ENCODE peak calls at places on chromosome 10, in eight cellular contexts. Z is GM23248, O is PC-3, Q is HCT116, H is SK-N-SH, M is hepatocyte, A is GM23338, Y is neural progenitor cell. E is an unnamed sample.
A peak's percentile ranks its signal among the peaks of the same experiment; 100 is the strongest.

GRCh38 chr10:59057350-59057749 is 119.1 kb upstream of the PHYHIPL start:
- DNase-seq in Y (peak; percentile 5), Z (no peak), A (no peak), Q (no peak), H (no peak), O (no peak), M (no peak), E (no peak)

GRCh38 chr10:91907914-91908357 is 1.4 kb downstream of the FGFBP3 start:
- DNase-seq in O (no peak), H (no peak), Y (peak; percentile 57), M (peak; percentile 35), A (peak; percentile 56), Z (peak; percentile 10), Q (no peak), E (no peak)

GRCh38 chr10:1737222-1738061 is at the start of gene ADARB2:
- DNase-seq in Z (peak; percentile 1), O (no peak), M (peak; percentile 61), H (peak; percentile 89), Y (peak; percentile 95), A (peak; percentile 91), Q (no peak), E (no peak)

GRCh38 chr10:62851449-62851848 is 35.3 kb upstream of the EGR2 start:
- DNase-seq in Y (peak; percentile 46), O (peak; percentile 86), Z (peak; percentile 43), H (no peak), M (no peak), A (peak; percentile 78), Q (peak; percentile 12), E (peak; percentile 39)

GRCh38 chr10:87765666-87766376 is 52.2 kb downstream of the ATAD1 start:
- DNase-seq in Y (no peak), H (no peak), M (no peak), Z (no peak), O (no peak), Q (no peak), A (no peak), E (no peak)

GRCh38 chr10:63206997-63207952 is 74.1 kb downstream of the NRBF2 start:
- DNase-seq in Y (no peak), H (peak; percentile 15), Z (peak; percentile 90), O (no peak), Q (no peak), A (no peak), M (peak; percentile 8), E (peak; percentile 10)

GRCh38 chr10:102997998-102998397 is 79.9 kb downstream of the CNNM2 start:
- DNase-seq in M (peak; percentile 11), Y (no peak), Q (no peak), O (peak; percentile 77), A (no peak), Z (no peak), H (no peak), E (no peak)

GRCh38 chr10:132326925-132327324 is 5.1 kb upstream of the LRRC27 start:
- DNase-seq in H (no peak), M (no peak), A (no peak), Q (no peak), Y (no peak), O (no peak), Z (peak; percentile 34), E (no peak)

GRCh38 chr10:93916257-93917063 is 22.7 kb downstream of the SLC35G1 start:
- DNase-seq in Q (peak; percentile 22), O (peak; percentile 71), Y (peak; percentile 18), Z (peak; percentile 59), A (peak; percentile 64), H (peak; percentile 34), M (peak; percentile 56), E (peak; percentile 11)

DNA sequence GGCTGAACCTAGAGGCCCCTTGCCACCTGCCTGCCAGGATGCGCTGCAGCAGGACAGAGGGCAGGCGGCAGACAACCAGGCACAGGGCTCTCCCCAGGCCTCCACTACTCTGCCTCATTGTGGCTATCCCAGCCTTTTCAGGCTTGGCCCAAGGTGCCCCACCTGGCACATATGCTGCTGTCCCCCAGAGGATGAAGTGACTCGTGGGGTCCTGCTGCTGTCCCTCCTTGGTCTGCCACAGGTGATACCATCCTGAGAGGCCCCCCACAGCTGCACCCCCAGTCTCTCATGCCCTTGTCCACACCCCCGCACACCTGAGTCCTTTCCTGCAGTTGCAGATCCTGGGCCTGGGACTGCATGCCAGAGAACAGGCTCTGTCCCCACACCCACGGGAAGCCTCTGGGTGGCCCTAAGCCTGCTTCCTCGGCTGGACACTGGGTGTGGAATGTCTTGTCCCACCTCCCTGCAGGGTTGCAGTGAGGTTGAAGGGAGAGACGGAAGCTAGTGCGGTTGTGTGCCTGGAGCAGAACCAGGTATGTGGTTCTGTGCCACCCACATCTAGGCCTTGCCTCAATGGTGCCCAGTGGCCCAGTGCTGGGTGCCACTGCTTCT is 55.3 kb downstream of the RASGEF1A start:
- DNase-seq in Q (no peak), Y (no peak), Z (no peak), H (no peak), O (no peak), A (no peak), M (no peak), E (no peak)
- TF ChIP-seq EZH2phosphoT487 in Q (no peak), Y (no peak), Z (no peak), H (no peak), O (no peak), A (no peak), M (no peak), E (no peak)

DNA sequence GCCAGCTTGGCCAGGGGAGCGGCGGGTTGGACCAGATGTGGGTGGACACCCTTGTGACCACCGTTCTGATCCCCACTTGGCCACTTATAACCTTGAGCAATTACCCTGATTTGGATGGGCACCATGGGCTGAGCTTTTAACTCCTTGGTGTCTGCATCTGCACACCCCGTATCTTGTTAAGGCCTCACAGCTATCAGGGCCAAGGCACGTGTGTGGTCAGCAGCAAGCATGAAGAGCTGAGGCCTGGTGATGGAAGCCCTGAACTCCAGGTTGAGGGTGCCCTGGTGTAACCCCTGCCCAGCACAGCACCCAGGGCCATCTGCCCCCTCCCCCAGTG is 89.2 kb downstream of the ZMIZ1 start:
- DNase-seq in Y (no peak), A (no peak), O (no peak), H (no peak), Z (no peak), Q (no peak), M (no peak), E (no peak)
- H2AFZ ChIP-seq in Y (no peak overlapping the region), A (no peak overlapping the region), O (no peak overlapping the region), H (no peak overlapping the region), Z (no peak overlapping the region), Q (no peak overlapping the region), M (no peak overlapping the region), E (no peak overlapping the region)

GRCh38 chr10:101007915-101008822 is 8.6 kb downstream of the LZTS2 start:
- DNase-seq in H (peak; percentile 45), Z (peak; percentile 33), A (no peak), Y (no peak), Q (no peak), O (no peak), M (no peak), E (no peak)
- H3K4me2 ChIP-seq in H (no peak overlapping the region), Z (no peak overlapping the region), A (no peak overlapping the region), Y (no peak overlapping the region), Q (peak overlapping the region; percentile 43), O (no peak overlapping the region), M (no peak overlapping the region), E (no peak overlapping the region)

GRCh38 chr10:10923029-10923668 is 94.5 kb upstream of the CELF2 start:
- DNase-seq in M (no peak), Q (no peak), A (no peak), H (no peak), Y (no peak), Z (no peak), O (no peak), E (no peak)
- TF ChIP-seq EZH2phosphoT487 in M (no peak), Q (no peak), A (no peak), H (no peak), Y (no peak), Z (no peak), O (no peak), E (no peak)

GRCh38 chr10:45647118-45647517 is 25.5 kb downstream of the ZFAND4 start:
- DNase-seq in Y (no peak), M (no peak), A (no peak), Z (no peak), H (no peak), Q (no peak), O (no peak), E (no peak)

GRCh38 chr10:45649296-45649695 is 23.3 kb downstream of the ZFAND4 start:
- DNase-seq in A (no peak), Z (no peak), Y (no peak), Q (no peak), M (no peak), O (no peak), H (no peak), E (no peak)

GRCh38 chr10:45640941-45641340 is 31.6 kb downstream of the ZFAND4 start:
- DNase-seq in M (no peak), Q (no peak), H (peak; percentile 23), Z (no peak), Y (no peak), O (no peak), A (no peak), E (no peak)

GRCh38 chr10:45644527-45644926 is 28.0 kb downstream of the ZFAND4 start:
- DNase-seq in O (no peak), H (no peak), M (no peak), A (no peak), Z (no peak), Y (no peak), Q (no peak), E (no peak)

DNA sequence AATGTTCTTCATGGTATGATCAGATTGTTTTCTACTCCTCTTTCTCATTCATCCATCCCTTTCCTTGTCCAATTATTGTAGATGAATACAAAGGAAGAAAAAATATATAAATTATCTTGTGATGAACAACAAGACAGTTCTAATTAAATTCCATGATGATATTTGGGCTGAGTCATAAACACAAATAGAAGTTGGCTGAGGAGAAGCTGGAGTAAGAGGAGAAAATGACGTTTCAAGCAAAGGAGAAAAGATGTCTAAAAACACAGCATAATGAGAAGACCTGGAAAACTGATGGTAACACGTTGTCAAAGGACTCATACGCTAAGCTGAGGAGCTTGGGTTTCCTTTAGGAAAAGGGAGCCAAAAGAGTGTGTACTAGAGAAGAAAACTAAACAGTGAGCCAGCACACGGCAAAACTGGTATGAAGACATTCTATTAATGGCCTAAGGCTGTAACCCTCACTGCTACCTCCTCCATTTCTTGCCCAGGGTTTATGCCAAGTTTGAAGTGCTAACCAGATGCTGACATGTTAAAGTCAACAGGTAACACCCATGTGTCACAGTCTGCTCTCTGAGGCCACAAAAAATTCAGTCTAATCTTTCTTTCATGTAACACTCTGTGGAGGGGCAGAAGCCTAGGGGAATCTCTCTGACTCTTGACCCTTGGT is 26.1 kb downstream of the ZFAND4 start:
- DNase-seq in O (no peak), M (no peak), Z (no peak), H (no peak), Q (no peak), A (no peak), Y (no peak), E (no peak)
- H2AFZ ChIP-seq in O (no peak overlapping the region), M (no peak overlapping the region), Z (no peak overlapping the region), H (no peak overlapping the region), Q (no peak overlapping the region), A (no peak overlapping the region), Y (no peak overlapping the region), E (no peak overlapping the region)

E was measured in OCI-LY7.